ENCODE peak calls at places on chromosomes 2 and 18, in seven cellular contexts. P, G, O, M, Z, R and X are unnamed samples.

GRCh38 chr2:156325671-156326385 is 6.7 kb downstream of the NR4A2 start:
- DNase-seq in P (no peak), O (no peak), Z (no peak), M (no peak), R (no peak), G (no peak), X (no peak)

GRCh38 chr2:60499082-60499429 is 54.4 kb downstream of the BCL11A start:
- DNase-seq in Z (no peak), G (no peak), O (no peak), R (no peak), M (no peak), P (no peak), X (no peak)

GRCh38 chr2:222907790-222908431 is 47.1 kb downstream of the ACSL3 start:
- DNase-seq in P (peak), R (no peak), G (peak), O (no peak), Z (no peak), M (no peak), X (no peak)

GRCh38 chr2:191479680-191480023 is 198.3 kb upstream of the NABP1 start:
- DNase-seq in G (no peak), P (no peak), R (no peak), O (no peak), M (no peak), Z (no peak), X (no peak)

GRCh38 chr2:143575340-143575739 is 446.1 kb downstream of the ARHGAP15 start:
- DNase-seq in M (no peak), Z (no peak), O (no peak), P (no peak), G (no peak), R (no peak), X (no peak)

GRCh38 chr2:236369606-236370005 is 105.4 kb upstream of the ASB18 start:
- DNase-seq in Z (no peak), M (no peak), O (peak), G (no peak), R (no peak), P (no peak), X (no peak)

GRCh38 chr2:106011380-106011779 is 182.7 kb downstream of the UXS1 start:
- DNase-seq in R (no peak), O (no peak), P (no peak), Z (no peak), M (no peak), G (no peak), X (no peak)

GRCh38 chr2:175931751-175932295 is 70.2 kb downstream of the LNPK start:
- DNase-seq in O (no peak), M (no peak), Z (no peak), R (no peak), G (peak), P (peak), X (no peak)

GRCh38 chr2:200356794-200357472 is 50.4 kb downstream of the SPATS2L start:
- DNase-seq in Z (no peak), R (no peak), P (peak), M (no peak), G (peak), O (no peak), X (no peak)

GRCh38 chr2:114821055-114821454 is 378.6 kb downstream of the DPP10 start:
- DNase-seq in Z (no peak), P (no peak), O (no peak), M (no peak), R (no peak), G (no peak), X (no peak)

GRCh38 chr18:9876867-9877654 is 8.7 kb upstream of the TXNDC2 start:
- DNase-seq in G (peak), M (no peak), O (no peak), P (peak), R (no peak), Z (no peak), X (no peak)

GRCh38 chr2:154912215-154912614 is 213.7 kb downstream of the KCNJ3 start:
- DNase-seq in O (no peak), G (no peak), R (no peak), P (no peak), Z (no peak), M (no peak), X (no peak)

GRCh38 chr18:29879763-29880162 is 1162.8 kb downstream of the DSC3 start:
- DNase-seq in Z (no peak), P (no peak), G (no peak), R (no peak), M (no peak), O (no peak), X (no peak)

GRCh38 chr2:43127941-43128561 is 98.4 kb downstream of the ZFP36L2 start:
- DNase-seq in P (no peak), R (no peak), M (no peak), G (no peak), O (peak), Z (no peak), X (no peak)

GRCh38 chr18:56307354-56307753 is 331.0 kb downstream of the TXNL1 start:
- DNase-seq in Z (no peak), R (no peak), P (no peak), M (no peak), O (no peak), G (no peak), X (no peak)

GRCh38 chr2:232982926-232983668 is 30.0 kb downstream of the NGEF start:
- DNase-seq in R (no peak), O (no peak), M (no peak), G (no peak), Z (no peak), P (no peak), X (peak)
- TF ChIP-seq CTCF in R (no peak), O (no peak), M (no peak), G (no peak), Z (no peak), P (no peak), X (no peak)

DNA sequence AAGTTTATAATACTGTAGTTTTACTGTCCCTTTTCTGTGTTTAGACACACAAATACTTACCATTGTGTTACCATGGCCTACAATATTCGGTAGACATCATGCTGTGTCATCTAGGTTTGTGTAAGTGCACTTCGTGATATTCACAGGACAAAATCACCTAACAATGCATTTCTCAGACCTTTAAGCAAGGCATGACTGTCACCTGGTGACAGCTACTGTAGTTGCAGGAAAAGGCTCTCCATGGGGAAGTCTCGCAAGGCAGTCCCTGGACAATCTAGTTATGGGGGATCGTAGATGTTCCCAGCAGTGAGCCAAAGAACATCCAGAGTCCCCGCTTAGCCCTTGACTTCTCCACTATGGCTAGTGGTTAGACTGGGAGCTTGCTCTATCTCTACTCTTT is 73.1 kb downstream of the EIF2AK3 start:
- DNase-seq in M (no peak), R (no peak), O (no peak), G (no peak), Z (no peak), P (no peak), X (no peak)
- TF ChIP-seq CTCF in M (no peak), R (peak), O (no peak), G (no peak), Z (no peak), P (no peak), X (no peak)

GRCh38 chr2:202035089-202035940 is 1.7 kb downstream of the FZD7 start:
- DNase-seq in M (no peak), O (peak), R (peak), P (no peak), Z (no peak), G (no peak), X (peak)
- TF ChIP-seq CTCF in M (peak), O (peak), R (peak), P (peak), Z (peak), G (peak), X (no peak)

GRCh38 chr18:47619771-47620170 is 310.7 kb downstream of the SMAD2 start:
- DNase-seq in Z (no peak), R (no peak), P (no peak), G (no peak), M (no peak), O (no peak), X (no peak)
- TF ChIP-seq CTCF in Z (no peak), R (no peak), P (no peak), G (no peak), M (no peak), O (no peak), X (no peak)

GRCh38 chr2:206939340-206939739 is at the start of gene CPO:
- DNase-seq in P (no peak), R (no peak), M (no peak), Z (no peak), G (no peak), O (no peak), X (peak)

GRCh38 chr2:206936456-206937222 is 2.7 kb upstream of the CPO start:
- DNase-seq in O (no peak), M (no peak), P (peak), Z (no peak), R (no peak), G (no peak), X (no peak)

GRCh38 chr2:206937519-206937918 is 1.8 kb upstream of the CPO start:
- DNase-seq in P (no peak), R (no peak), M (no peak), Z (no peak), O (no peak), G (no peak), X (no peak)

GRCh38 chr2:206936006-206936405 is 3.3 kb upstream of the CPO start:
- DNase-seq in R (no peak), P (no peak), Z (no peak), G (no peak), M (no peak), O (no peak), X (peak)
- TF ChIP-seq CTCF in R (no peak), P (no peak), Z (no peak), G (no peak), M (no peak), O (no peak), X (no peak)

DNA sequence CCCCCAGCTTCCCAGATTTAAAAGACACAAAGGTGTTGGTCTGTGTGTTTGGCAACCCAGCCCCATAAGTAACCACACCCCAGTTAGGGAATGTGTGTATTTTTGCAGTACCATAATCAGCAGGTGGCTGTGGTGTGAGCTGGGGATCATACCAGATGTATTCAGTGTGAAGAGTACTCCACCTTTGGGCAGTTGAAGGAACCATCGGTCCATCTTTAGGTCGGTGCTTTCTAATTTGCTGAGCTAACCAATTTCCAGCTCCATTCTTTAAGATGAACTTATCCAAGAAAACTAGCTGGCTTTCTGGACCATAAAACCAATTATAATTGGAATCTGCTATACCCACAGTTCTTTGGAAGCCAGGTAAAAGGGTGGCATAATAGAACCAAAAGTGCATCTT is 3.2 kb downstream of the DSEL start:
- DNase-seq in R (no peak), G (no peak), P (no peak), Z (no peak), O (no peak), M (peak), X (no peak)
- TF ChIP-seq CTCF in R (no peak), G (peak), P (peak), Z (no peak), O (no peak), M (peak), X (no peak)

GRCh38 chr18:21134895-21135294 is 23.3 kb upstream of the ROCK1 start:
- DNase-seq in G (no peak), O (no peak), Z (no peak), R (no peak), P (no peak), M (peak), X (no peak)
- TF ChIP-seq CTCF in G (peak), O (peak), Z (peak), R (no peak), P (peak), M (peak), X (peak)

GRCh38 chr2:135600915-135601314 is 69.6 kb downstream of the R3HDM1 start:
- DNase-seq in P (peak), G (no peak), R (no peak), O (no peak), Z (no peak), M (no peak), X (no peak)
- TF ChIP-seq CTCF in P (no peak), G (peak), R (no peak), O (no peak), Z (no peak), M (no peak), X (no peak)

GRCh38 chr2:230807686-230808085 is 57.1 kb upstream of the ITM2C start:
- DNase-seq in M (no peak), R (no peak), O (no peak), G (no peak), Z (no peak), P (no peak), X (no peak)

GRCh38 chr2:230812041-230812440 is 52.7 kb upstream of the ITM2C start:
- DNase-seq in M (no peak), P (no peak), G (no peak), Z (no peak), R (no peak), O (no peak), X (no peak)

GRCh38 chr2:230809015-230809414 is 55.7 kb upstream of the ITM2C start:
- DNase-seq in P (no peak), M (no peak), G (no peak), Z (no peak), R (no peak), O (no peak), X (no peak)

GRCh38 chr2:230811508-230811907 is 53.2 kb upstream of the ITM2C start:
- DNase-seq in P (no peak), O (no peak), R (no peak), Z (no peak), G (no peak), M (no peak), X (no peak)

DNA sequence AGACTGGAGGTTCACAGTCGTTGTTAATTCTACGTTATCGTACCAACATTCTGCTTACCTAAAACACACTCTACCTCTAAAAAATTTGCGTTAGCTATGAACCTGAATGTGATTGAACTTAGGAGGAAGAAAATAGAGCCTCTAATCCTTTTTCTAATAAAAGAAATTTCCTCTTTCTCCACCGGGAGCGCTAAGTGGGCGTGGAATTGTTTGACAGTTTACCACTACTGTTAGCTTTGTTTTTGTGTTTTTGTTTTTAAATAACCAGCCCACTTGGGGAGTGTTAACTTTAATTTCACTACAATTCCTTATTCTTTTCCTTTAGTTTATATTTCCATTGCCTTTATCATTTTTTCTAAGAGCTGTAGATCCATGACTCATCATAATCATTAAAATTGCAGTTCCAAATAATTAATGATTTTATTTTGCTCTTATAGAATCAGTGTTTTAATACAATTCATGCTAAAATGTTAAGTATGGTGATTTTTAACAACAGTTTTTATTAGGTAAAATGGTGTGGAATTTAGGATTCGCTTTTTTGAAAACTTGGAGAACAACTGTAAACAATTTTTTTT is 55.0 kb upstream of the ITM2C start:
- DNase-seq in Z (no peak), M (no peak), P (no peak), O (no peak), G (no peak), R (no peak), X (no peak)
- TF ChIP-seq CTCF in Z (no peak), M (no peak), P (peak), O (no peak), G (peak), R (no peak), X (no peak)